ENCODE peak calls at places on chromosomes 7 and 10, in eight cellular contexts. A, N, X, L, P, Z, T and Q are unnamed samples.

GRCh38 chr10:47150581-47150980 is 149.4 kb upstream of the GDF10 start:
- DNase-seq in A (no peak), N (no peak), X (no peak), L (no peak), P (no peak), Z (no peak), T (no peak), Q (no peak)

GRCh38 chr10:326350-326749 is 191.1 kb downstream of the ZMYND11 start:
- DNase-seq in A (no peak), N (no peak), X (no peak), L (no peak), P (no peak), Z (no peak), T (no peak), Q (no peak)

GRCh38 chr10:35092851-35093250 is 2.7 kb upstream of the CUL2 start:
- DNase-seq in A (no peak), N (no peak), X (no peak), L (no peak), P (peak; percentile 19), Z (no peak), T (no peak), Q (no peak)

GRCh38 chr10:15567952-15568351 is 151.8 kb downstream of the ITGA8 start:
- DNase-seq in A (no peak), N (no peak), X (no peak), L (no peak), P (no peak), Z (no peak), T (no peak), Q (no peak)

GRCh38 chr10:131250454-131251145 is 60.9 kb downstream of the TCERG1L start:
- DNase-seq in A (no peak), N (peak; percentile 48), X (no peak), L (peak; percentile 59), P (no peak), Z (no peak), T (no peak), Q (no peak)

GRCh38 chr7:14717711-14718304 is 184.7 kb downstream of the DGKB start:
- DNase-seq in A (no peak), N (no peak), X (no peak), L (no peak), P (no peak), Z (no peak), T (no peak), Q (no peak)

GRCh38 chr10:97127960-97128850 is 57.6 kb downstream of the SLIT1 start:
- DNase-seq in A (no peak), N (no peak), X (no peak), L (peak; percentile 30), P (no peak), Z (no peak), T (no peak), Q (no peak)

GRCh38 chr10:110437761-110438341 is 59.9 kb upstream of the DUSP5 start:
- DNase-seq in A (no peak), N (peak; percentile 43), X (no peak), L (peak; percentile 56), P (no peak), Z (no peak), T (no peak), Q (no peak)

GRCh38 chr10:5321273-5321672 is 43.5 kb upstream of the UCN3 start:
- DNase-seq in A (no peak), N (no peak), X (no peak), L (no peak), P (no peak), Z (no peak), T (no peak), Q (no peak)

GRCh38 chr10:49388161-49388560 is 7.7 kb downstream of the DRGX start:
- DNase-seq in A (no peak), N (no peak), X (no peak), L (no peak), P (no peak), Z (no peak), T (no peak), Q (no peak)

GRCh38 chr7:114944742-114945625 is 23.1 kb downstream of the MDFIC start:
- DNase-seq in A (no peak), N (no peak), X (peak; percentile 73), L (peak; percentile 90), P (peak; percentile 78), Z (no peak), T (peak; percentile 81), Q (no peak)

GRCh38 chr7:99504281-99504602 is 220 bp upstream of the ZKSCAN5 start:
- DNase-seq in A (no peak), N (no peak), X (no peak), L (no peak), P (no peak), Z (no peak), T (no peak), Q (no peak)

GRCh38 chr10:61750943-61751471 is 88.3 kb downstream of the CABCOCO1 start:
- DNase-seq in A (peak; percentile 29), N (peak; percentile 57), X (peak; percentile 13), L (no peak), P (peak; percentile 90), Z (no peak), T (peak; percentile 44), Q (no peak)

GRCh38 chr7:155951554-155952158 is 139.4 kb upstream of the SHH start:
- DNase-seq in A (no peak), N (no peak), X (peak; percentile 55), L (peak; percentile 26), P (peak; percentile 97), Z (no peak), T (no peak), Q (no peak)

GRCh38 chr10:130748409-130749057 is 563.0 kb downstream of the TCERG1L start:
- DNase-seq in A (no peak), N (peak; percentile 33), X (no peak), L (peak; percentile 44), P (no peak), Z (no peak), T (no peak), Q (no peak)

GRCh38 chr10:97234403-97234802 is 48.6 kb upstream of the SLIT1 start:
- DNase-seq in A (no peak), N (no peak), X (peak; percentile 21), L (no peak), P (no peak), Z (no peak), T (no peak), Q (no peak)

GRCh38 chr10:131911451-131911850 is 10.6 kb downstream of the PPP2R2D start:
- DNase-seq in A (no peak), N (no peak), X (no peak), L (peak; percentile 62), P (no peak), Z (no peak), T (no peak), Q (no peak)

GRCh38 chr10:103781329-103782061 is 73.9 kb downstream of the SH3PXD2A start:
- DNase-seq in A (no peak), N (no peak), X (peak; percentile 94), L (no peak), P (no peak), Z (no peak), T (no peak), Q (no peak)

GRCh38 chr7:485188-486081 is 34.2 kb downstream of the PDGFA start:
- DNase-seq in A (no peak), N (no peak), X (no peak), L (peak; percentile 61), P (no peak), Z (no peak), T (peak; percentile 73), Q (no peak)

GRCh38 chr7:17722798-17723197 is 217.5 kb downstream of the SNX13 start:
- DNase-seq in A (no peak), N (no peak), X (no peak), L (no peak), P (no peak), Z (no peak), T (no peak), Q (no peak)

GRCh38 chr7:50479743-50480517 is 29.8 kb upstream of the FIGNL1 start:
- DNase-seq in A (no peak), N (no peak), X (no peak), L (no peak), P (no peak), Z (no peak), T (no peak), Q (no peak)

GRCh38 chr7:19930051-19930450 is 156.6 kb upstream of the TMEM196 start:
- DNase-seq in A (no peak), N (no peak), X (no peak), L (no peak), P (no peak), Z (no peak), T (no peak), Q (no peak)
- H3K27ac ChIP-seq in A (no peak overlapping the region), N (no peak overlapping the region), X (no peak overlapping the region), L (no peak overlapping the region), P (no peak overlapping the region), Z (no peak overlapping the region), T (no peak overlapping the region), Q (no peak overlapping the region)

GRCh38 chr7:140541513-140542192 is 62.3 kb upstream of the MKRN1 start:
- DNase-seq in A (no peak), N (no peak), X (peak; percentile 82), L (peak; percentile 91), P (peak; percentile 84), Z (no peak), T (peak; percentile 80), Q (no peak)

GRCh38 chr7:140541176-140541512 is 61.8 kb upstream of the MKRN1 start:
- DNase-seq in A (no peak), N (no peak), X (no peak), L (no peak), P (no peak), Z (no peak), T (peak; percentile 35), Q (no peak)

GRCh38 chr7:140542226-140542625 is 62.9 kb upstream of the MKRN1 start:
- DNase-seq in A (no peak), N (no peak), X (no peak), L (peak; percentile 89), P (peak; percentile 83), Z (no peak), T (peak; percentile 54), Q (no peak)

GRCh38 chr7:140546947-140547346 is 67.6 kb upstream of the MKRN1 start:
- DNase-seq in A (no peak), N (no peak), X (no peak), L (no peak), P (no peak), Z (no peak), T (no peak), Q (no peak)

GRCh38 chr7:140544278-140544896 is 65.1 kb upstream of the MKRN1 start:
- DNase-seq in A (no peak), N (no peak), X (no peak), L (no peak), P (no peak), Z (no peak), T (no peak), Q (no peak)
- H3K27ac ChIP-seq in A (no peak overlapping the region), N (no peak overlapping the region), X (no peak overlapping the region), L (peak overlapping the region; percentile 96), P (no peak overlapping the region), Z (no peak overlapping the region), T (no peak overlapping the region), Q (no peak overlapping the region)

GRCh38 chr7:148584154-148584827 is 6.3 kb upstream of the C7orf33 start:
- DNase-seq in A (no peak), N (no peak), X (no peak), L (no peak), P (no peak), Z (no peak), T (no peak), Q (no peak)
- H3K27ac ChIP-seq in A (no peak overlapping the region), N (no peak overlapping the region), X (no peak overlapping the region), L (no peak overlapping the region), P (no peak overlapping the region), Z (no peak overlapping the region), T (peak overlapping the region; percentile 58), Q (no peak overlapping the region)

DNA sequence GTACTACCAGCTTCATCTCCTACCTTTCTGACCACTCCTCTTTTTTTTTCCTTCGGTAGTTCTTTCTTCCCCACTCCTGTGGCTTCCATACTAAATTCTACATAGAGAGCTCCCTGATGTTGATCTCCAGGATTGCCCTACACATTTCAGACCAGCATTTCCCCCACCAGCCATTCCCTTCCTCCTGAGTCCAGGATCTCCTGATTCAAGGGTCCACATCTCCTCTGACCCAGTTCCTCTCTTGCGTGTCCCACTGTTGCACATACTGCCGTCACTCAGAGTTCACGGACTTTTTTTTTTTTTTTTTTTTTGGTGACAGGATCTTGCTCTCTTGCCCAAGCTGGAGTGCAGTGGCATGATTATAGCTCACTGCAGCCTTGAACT is 29.9 kb upstream of the ZRANB1 start:
- DNase-seq in A (no peak), N (no peak), X (no peak), L (no peak), P (peak; percentile 66), Z (no peak), T (no peak), Q (no peak)
- H3K27ac ChIP-seq in A (no peak overlapping the region), N (no peak overlapping the region), X (no peak overlapping the region), L (peak overlapping the region; percentile 28), P (peak overlapping the region; percentile 69), Z (peak overlapping the region; percentile 49), T (peak overlapping the region; percentile 54), Q (peak overlapping the region; percentile 74)